ENCODE peak calls at places on chromosomes 16 and 17, in six cellular contexts. Z is brain microvascular endothelial cell, M is GM12865, U is HL-60, I is fibroblast of pulmonary artery, H is fibroblast of lung. G is an unnamed sample.

GRCh38 chr16:2584742-2585650 is 47.2 kb downstream of the PDPK1 start:
- DNase-seq in Z (no peak), M (no peak), U (no peak), I (no peak), H (no peak), G (peak)

GRCh38 chr16:27853101-27853500 is 210.4 kb downstream of the GSG1L start:
- DNase-seq in Z (no peak), M (no peak), U (no peak), I (no peak), H (no peak), G (no peak)

GRCh38 chr16:66928702-66929388 is 3.5 kb upstream of the RRAD start:
- DNase-seq in Z (peak), M (peak), U (peak), I (peak), H (no peak), G (peak)

GRCh38 chr17:32909787-32910369 is 18.1 kb upstream of the TMEM98 start:
- DNase-seq in Z (peak), M (peak), U (peak), I (peak), H (peak), G (peak)

GRCh38 chr16:31700530-31701388 is 172.8 kb upstream of the ZNF267 start:
- DNase-seq in Z (peak), M (peak), U (peak), I (peak), H (peak), G (peak)

GRCh38 chr17:66351053-66351452 is 48.6 kb downstream of the PRKCA start:
- DNase-seq in Z (no peak), M (no peak), U (no peak), I (no peak), H (peak), G (no peak)

GRCh38 chr17:74181341-74181740 is 22.1 kb upstream of the RPL38 start:
- DNase-seq in Z (no peak), M (no peak), U (no peak), I (no peak), H (no peak), G (no peak)

GRCh38 chr17:35084987-35085386 is 21.5 kb upstream of the RFFL start:
- DNase-seq in Z (peak), M (no peak), U (no peak), I (peak), H (peak), G (peak)

GRCh38 chr16:59586331-59586730 is 852.2 kb upstream of the GOT2 start:
- DNase-seq in Z (no peak), M (no peak), U (no peak), I (no peak), H (no peak), G (no peak)

GRCh38 chr17:78957076-78957475 is 22.6 kb downstream of the LGALS3BP start:
- DNase-seq in Z (peak), M (no peak), U (no peak), I (peak), H (peak), G (peak)

GRCh38 chr17:82416771-82417170 is 1.4 kb upstream of the HEXD start:
- DNase-seq in Z (no peak), M (no peak), U (no peak), I (no peak), H (no peak), G (no peak)

GRCh38 chr16:87076950-87077749 is 240.0 kb downstream of the C16orf95 start:
- DNase-seq in Z (peak), M (peak), U (peak), I (peak), H (peak), G (peak)

GRCh38 chr17:47850373-47850691 is 631 bp downstream of the SP6 start:
- DNase-seq in Z (no peak), M (no peak), U (no peak), I (no peak), H (no peak), G (no peak)

GRCh38 chr17:12410721-12411120 is 255.0 kb upstream of the MYOCD start:
- DNase-seq in Z (no peak), M (no peak), U (no peak), I (no peak), H (no peak), G (no peak)

GRCh38 chr17:43905985-43906852 is 1.1 kb downstream of the MPP2 start:
- DNase-seq in Z (peak), M (no peak), U (no peak), I (peak), H (peak), G (peak)

GRCh38 chr17:41522301-41523224 is 3.9 kb upstream of the KRT15 start:
- DNase-seq in Z (no peak), M (no peak), U (no peak), I (no peak), H (no peak), G (no peak)

GRCh38 chr17:69320908-69321238 is 6.1 kb downstream of the ABCA5 start:
- DNase-seq in Z (no peak), M (no peak), U (no peak), I (no peak), H (no peak), G (no peak)

GRCh38 chr17:10614536-10615155 is 42.5 kb downstream of the MYH3 start:
- DNase-seq in Z (peak), M (peak), U (peak), I (peak), H (peak), G (peak)

GRCh38 chr17:57675427-57675826 is 69.7 kb downstream of the CCDC182 start:
- DNase-seq in Z (no peak), M (no peak), U (no peak), I (no peak), H (no peak), G (no peak)

GRCh38 chr17:57676543-57676942 is 68.6 kb downstream of the CCDC182 start:
- DNase-seq in Z (no peak), M (no peak), U (no peak), I (no peak), H (no peak), G (no peak)

GRCh38 chr17:57672971-57673370 is 72.1 kb downstream of the CCDC182 start:
- DNase-seq in Z (no peak), M (no peak), U (no peak), I (no peak), H (no peak), G (no peak)

GRCh38 chr17:57675988-57676387 is 69.1 kb downstream of the CCDC182 start:
- DNase-seq in Z (no peak), M (no peak), U (no peak), I (no peak), H (no peak), G (no peak)

GRCh38 chr17:57674894-57675293 is 70.2 kb downstream of the CCDC182 start:
- DNase-seq in Z (no peak), M (no peak), U (no peak), I (no peak), H (no peak), G (no peak)
- H3K4me3 ChIP-seq in Z (no peak), M (no peak), U (no peak), I (no peak), H (no peak), G (no peak)

GRCh38 chr17:77352996-77353395 is 212.2 kb downstream of the SEC14L1 start:
- DNase-seq in Z (no peak), M (no peak), U (no peak), I (no peak), H (no peak), G (no peak)
- TF ChIP-seq CTCF in Z (no peak), M (no peak), U (no peak), I (no peak), H (no peak), G (no peak)

GRCh38 chr16:73365010-73365409 is 317.1 kb upstream of the ZFHX3 start:
- DNase-seq in Z (peak), M (no peak), U (no peak), I (peak), H (peak), G (no peak)

GRCh38 chr16:73369841-73370240 is 321.9 kb upstream of the ZFHX3 start:
- DNase-seq in Z (no peak), M (no peak), U (no peak), I (no peak), H (no peak), G (no peak)

GRCh38 chr16:73361061-73361460 is 313.1 kb upstream of the ZFHX3 start:
- DNase-seq in Z (no peak), M (no peak), U (no peak), I (no peak), H (no peak), G (no peak)

GRCh38 chr16:73368715-73369114 is 320.8 kb upstream of the ZFHX3 start:
- DNase-seq in Z (no peak), M (no peak), U (no peak), I (no peak), H (no peak), G (no peak)

DNA sequence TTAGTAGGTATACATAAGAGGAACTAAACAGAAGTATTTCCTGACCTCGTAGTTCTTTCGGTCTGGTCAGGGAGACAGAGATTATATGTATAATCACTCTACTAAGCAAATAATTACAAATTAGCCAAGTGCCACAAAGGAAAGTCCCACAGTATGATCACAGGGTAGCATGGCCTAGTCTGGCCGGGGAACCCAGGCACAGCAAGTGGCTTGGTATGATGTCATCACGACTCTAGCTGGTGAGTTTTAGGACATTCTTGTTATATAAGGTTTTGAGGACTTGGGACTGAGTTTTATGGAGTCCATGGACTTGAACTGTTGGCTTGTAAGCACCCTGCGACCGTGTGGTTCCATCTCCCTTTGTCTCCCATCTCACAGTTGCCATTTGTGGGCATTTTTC is 316.5 kb upstream of the ZFHX3 start:
- DNase-seq in Z (no peak), M (peak), U (no peak), I (no peak), H (no peak), G (no peak)
- H3K4me3 ChIP-seq in Z (no peak), M (no peak), U (no peak), I (no peak), H (no peak), G (no peak)

GRCh38 chr16:68445458-68445857 is 2.9 kb downstream of the SMPD3 start:
- DNase-seq in Z (peak), M (peak), U (peak), I (peak), H (no peak), G (peak)

GRCh38 chr16:68450741-68451140 is 2.4 kb upstream of the SMPD3 start:
- DNase-seq in Z (no peak), M (no peak), U (no peak), I (no peak), H (no peak), G (no peak)

GRCh38 chr16:68446941-68447675 is 1.2 kb downstream of the SMPD3 start:
- DNase-seq in Z (no peak), M (no peak), U (no peak), I (no peak), H (no peak), G (no peak)

GRCh38 chr16:68447721-68448359 is 468 bp downstream of the SMPD3 start:
- DNase-seq in Z (no peak), M (no peak), U (no peak), I (no peak), H (no peak), G (no peak)

DNA sequence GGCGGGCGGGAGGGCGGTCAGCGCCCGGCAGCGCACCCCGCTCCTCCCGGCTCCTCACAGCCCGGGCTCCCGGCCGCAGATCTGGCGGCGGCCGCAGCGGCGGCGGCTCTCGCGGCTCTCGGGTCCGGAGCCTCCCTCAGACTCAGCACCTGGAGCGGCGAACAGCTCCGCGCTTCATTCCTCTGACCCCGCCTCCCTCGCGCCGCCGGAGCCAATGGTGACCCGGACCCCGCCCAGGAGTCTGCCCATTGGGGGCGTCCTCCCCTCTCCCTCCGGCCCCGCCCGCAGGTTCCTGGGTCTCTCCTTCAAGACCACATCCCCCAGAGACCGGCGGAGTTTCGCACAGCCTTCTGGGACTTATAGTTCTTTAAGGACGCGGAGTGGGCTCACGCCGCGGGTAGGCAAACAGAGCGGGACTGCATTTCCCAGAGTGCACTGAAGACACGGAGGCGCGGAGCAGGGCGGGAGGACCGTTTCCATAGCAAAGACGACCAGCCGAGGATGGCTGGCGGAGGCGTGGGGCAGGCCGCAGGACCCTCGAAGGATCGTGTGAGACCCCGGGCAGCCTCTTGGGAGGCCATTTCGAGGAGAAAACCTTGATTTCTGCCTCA is at the start of gene SMPD3:
- DNase-seq in Z (peak), M (peak), U (peak), I (peak), H (peak), G (peak)
- TF ChIP-seq CTCF in Z (no peak), M (no peak), U (no peak), I (no peak), H (no peak), G (no peak)

GRCh38 chr16:88387177-88387576 is 4.4 kb downstream of the ZNF469 start:
- DNase-seq in Z (no peak), M (no peak), U (no peak), I (no peak), H (no peak), G (peak)
- H3K4me3 ChIP-seq in Z (no peak), M (no peak), U (no peak), I (no peak), H (no peak), G (no peak)

GRCh38 chr16:72939247-72939646 is 108.7 kb downstream of the ZFHX3 start:
- DNase-seq in Z (peak), M (no peak), U (no peak), I (peak), H (peak), G (peak)
- TF ChIP-seq CTCF in Z (peak), M (no peak), U (no peak), I (peak), H (peak), G (peak)

GRCh38 chr16:10280262-10281170 is 98.3 kb upstream of the GRIN2A start:
- DNase-seq in Z (no peak), M (peak), U (no peak), I (no peak), H (no peak), G (no peak)
- H3K4me3 ChIP-seq in Z (no peak), M (no peak), U (no peak), I (no peak), H (no peak), G (no peak)